ENCODE peak calls at places on chromosomes 3 and 15, in four cellular contexts. W is stimulated activated CD4-positive, alpha-beta T cell treated with anti-CD3 and anti-CD28 coated beads, TNF-alpha, amount 100 ng/mL, for 4 hours; Y is activated naive CD8-positive, alpha-beta T cell treated with anti-CD3 and anti-CD28 coated beads, Interleukin-2, amount 50 U/mL, for 16 hours; K is activated effector memory CD4-positive, alpha-beta T cell treated with anti-CD3 and anti-CD28 coated beads, Interleukin-2, amount 50 U/mL, for 16 hours. M is an unnamed sample.

GRCh38 chr3:135539854-135540253 is 425.7 kb upstream of the PPP2R3A start:
- DNase-seq in K (no peak), W (no peak), Y (no peak), M (no peak)

GRCh38 chr15:96732704-96733103 is 402.2 kb downstream of the NR2F2 start:
- DNase-seq in Y (no peak), W (no peak), K (no peak), M (no peak)

GRCh38 chr3:118817748-118818165 is 216.9 kb downstream of the IGSF11 start:
- DNase-seq in K (no peak), Y (no peak), W (no peak), M (no peak)

GRCh38 chr3:72011495-72011894 is 226.5 kb upstream of the PROK2 start:
- DNase-seq in W (no peak), K (no peak), Y (no peak), M (no peak)

GRCh38 chr3:150110097-150110496 is 139.4 kb upstream of the PFN2 start:
- DNase-seq in W (no peak), K (no peak), Y (no peak), M (no peak)

GRCh38 chr3:56860351-56860750 is 58.6 kb upstream of the ARHGEF3 start:
- DNase-seq in W (no peak), K (no peak), Y (no peak), M (no peak)

GRCh38 chr3:73603771-73604171 is 21.0 kb downstream of the PDZRN3 start:
- DNase-seq in Y (no peak), W (no peak), K (no peak), M (no peak)

GRCh38 chr15:80275946-80276345 is 23.9 kb upstream of the CTXND1 start:
- DNase-seq in Y (no peak), W (no peak), K (peak), M (no peak)

GRCh38 chr3:65436580-65436979 is 602.1 kb downstream of the MAGI1 start:
- DNase-seq in K (no peak), Y (no peak), W (no peak), M (no peak)

GRCh38 chr15:48451241-48451640 is 120.0 kb downstream of the DUT start:
- DNase-seq in W (no peak), Y (no peak), K (no peak), M (no peak)

GRCh38 chr3:151816091-151816604 is 2.2 kb downstream of the AADAC start:
- DNase-seq in K (no peak), W (no peak), Y (no peak), M (no peak)

GRCh38 chr15:73493936-73494335 is 51.0 kb downstream of the REC114 start:
- DNase-seq in K (no peak), W (no peak), Y (no peak), M (no peak)

GRCh38 chr3:197466586-197467399 is 89.0 kb downstream of the BDH1 start:
- DNase-seq in K (no peak), Y (no peak), W (no peak), M (peak)

GRCh38 chr3:130849111-130849552 is 44.8 kb upstream of the ATP2C1 start:
- DNase-seq in Y (no peak), K (no peak), W (no peak), M (no peak)

GRCh38 chr3:165389064-165389463 is 192.9 kb upstream of the SLITRK3 start:
- DNase-seq in W (no peak), K (no peak), Y (no peak), M (no peak)

GRCh38 chr3:64150527-64151238 is 74.6 kb downstream of the PRICKLE2 start:
- DNase-seq in K (no peak), Y (no peak), W (no peak), M (no peak)

GRCh38 chr3:24318668-24319287 is 175.9 kb downstream of the THRB start:
- DNase-seq in Y (no peak), K (no peak), W (no peak), M (no peak)

GRCh38 chr3:58466899-58467563 is 24.9 kb upstream of the KCTD6 start:
- DNase-seq in W (no peak), K (no peak), Y (no peak), M (no peak)

GRCh38 chr3:165446555-165446954 is 250.4 kb upstream of the SLITRK3 start:
- DNase-seq in W (no peak), Y (no peak), K (no peak), M (no peak)

GRCh38 chr3:192215-192929 is 4.2 kb upstream of the CHL1 start:
- DNase-seq in K (no peak), Y (no peak), W (no peak), M (peak)

GRCh38 chr3:38730281-38730680 is 80.8 kb upstream of the SCN5A start:
- DNase-seq in W (no peak), Y (no peak), K (no peak), M (no peak)

GRCh38 chr3:9311265-9311664 is 51.6 kb upstream of the THUMPD3 start:
- DNase-seq in Y (no peak), K (no peak), W (no peak), M (no peak)

GRCh38 chr3:180881065-180881801 is 31.2 kb upstream of the FXR1 start:
- DNase-seq in Y (no peak), K (no peak), W (no peak), M (no peak)

GRCh38 chr3:43288366-43288765 is 2.0 kb downstream of the SNRK start:
- DNase-seq in Y (no peak), K (no peak), W (no peak), M (no peak)

GRCh38 chr3:89184151-89184550 is 76.7 kb downstream of the EPHA3 start:
- DNase-seq in W (no peak), Y (no peak), K (no peak), M (no peak)

GRCh38 chr3:29936054-29936453 is 655.2 kb downstream of the RBMS3 start:
- DNase-seq in Y (no peak), W (no peak), K (no peak), M (no peak)

GRCh38 chr3:105649469-105649868 is 219.3 kb downstream of the CBLB start:
- DNase-seq in K (no peak), Y (no peak), W (no peak), M (no peak)

GRCh38 chr3:150495563-150496168 is 50.6 kb downstream of the SERP1 start:
- DNase-seq in Y (no peak), K (no peak), W (no peak), M (no peak)

GRCh38 chr15:31831596-31831995 is 198.7 kb upstream of the CHRNA7 start:
- DNase-seq in W (no peak), K (no peak), Y (no peak), M (no peak)

GRCh38 chr3:122055215-122055614 is at the start of gene CD86:
- DNase-seq in Y (no peak), K (no peak), W (no peak), M (no peak)

GRCh38 chr15:57667171-57667924 is 39.2 kb upstream of the POLR2M start:
- DNase-seq in K (no peak), W (no peak), Y (no peak), M (no peak)

GRCh38 chr15:36658321-36658720 is 78.9 kb downstream of the CDIN1 start:
- DNase-seq in W (no peak), Y (no peak), K (no peak), M (no peak)

GRCh38 chr3:7682822-7683229 is 818.8 kb upstream of the LMCD1 start:
- DNase-seq in W (no peak), K (no peak), Y (no peak), M (no peak)

GRCh38 chr15:85324202-85324601 is 56.2 kb upstream of the AKAP13 start:
- DNase-seq in K (no peak), W (no peak), Y (no peak), M (no peak)

GRCh38 chr15:47184405-47185221 is 532.7 kb upstream of the SEMA6D start:
- DNase-seq in Y (no peak), W (no peak), K (no peak), M (peak)

GRCh38 chr3:112778298-112779008 is 68.2 kb downstream of the CD200R1L start:
- DNase-seq in W (no peak), Y (no peak), K (no peak), M (no peak)

GRCh38 chr3:99394831-99395733 is 243.3 kb upstream of the COL8A1 start:
- DNase-seq in K (no peak), Y (no peak), W (no peak), M (no peak)

GRCh38 chr15:51076898-51077564 is 17.7 kb downstream of the TNFAIP8L3 start:
- DNase-seq in Y (no peak), K (no peak), W (no peak), M (peak)

M was measured in spleen.